ENCODE peak calls at places on chromosomes 13 and 19, in five cellular contexts. K is GM20000, R is NCI-H774, J is omental fat pad, E is NCI-H748 treated with DMSO at 0.1 percent for 48 hours. L is an unnamed sample.

GRCh38 chr19:1619703-1620102 is 14.4 kb upstream of the UQCR11 start:
- DNase-seq in R (no peak), J (no peak), E (no peak), K (no peak), L (no peak)

GRCh38 chr19:7926727-7927604 is 1.0 kb upstream of the CTXN1 start:
- DNase-seq in J (no peak), R (no peak), E (no peak), K (no peak), L (no peak)

GRCh38 chr13:37905736-37906135 is 36.2 kb upstream of the TRPC4 start:
- DNase-seq in R (no peak), K (no peak), J (no peak), E (no peak), L (no peak)

GRCh38 chr19:291561-292280 is 518 bp upstream of the PLPP2 start:
- DNase-seq in K (no peak), E (no peak), R (no peak), J (no peak), L (no peak)

GRCh38 chr19:17751103-17751911 is at the start of gene FCHO1:
- DNase-seq in R (no peak), E (no peak), K (peak; percentile 79), J (no peak), L (no peak)

GRCh38 chr19:2536461-2536860 is 60.5 kb downstream of the GADD45B start:
- DNase-seq in K (no peak), R (no peak), J (no peak), E (no peak), L (no peak)

GRCh38 chr13:44407379-44407778 is 33.8 kb downstream of the SERP2 start:
- DNase-seq in R (no peak), J (no peak), K (no peak), E (no peak), L (no peak)

GRCh38 chr19:45217957-45218334 is 27.3 kb downstream of the EXOC3L2 start:
- DNase-seq in J (no peak), R (no peak), E (no peak), K (no peak), L (no peak)

GRCh38 chr19:44796701-44797115 is 12.2 kb upstream of the BCAM start:
- DNase-seq in R (peak; percentile 82), K (no peak), J (no peak), E (peak; percentile 55), L (peak; percentile 25)

GRCh38 chr19:2255982-2256685 is at the start of gene JSRP1:
- DNase-seq in K (peak; percentile 75), R (peak; percentile 89), J (no peak), E (no peak), L (no peak)

GRCh38 chr13:73334459-73334858 is 275.7 kb downstream of the KLF5 start:
- DNase-seq in K (no peak), J (no peak), E (no peak), R (no peak), L (no peak)

GRCh38 chr19:40613669-40614594 is 12.8 kb downstream of the LTBP4 start:
- DNase-seq in K (peak; percentile 93), R (peak; percentile 87), E (peak; percentile 83), J (no peak), L (peak; percentile 93)

GRCh38 chr13:91381371-91381770 is 17.1 kb upstream of the GPC5 start:
- DNase-seq in J (no peak), K (no peak), R (no peak), E (no peak), L (peak; percentile 28)

GRCh38 chr19:30304540-30304939 is 67.6 kb upstream of the ZNF536 start:
- DNase-seq in R (no peak), E (no peak), J (no peak), K (no peak), L (no peak)

GRCh38 chr13:91133941-91134772 is 213.3 kb upstream of the MIR17HG start:
- DNase-seq in R (peak; percentile 2), E (peak; percentile 66), K (peak; percentile 34), J (no peak), L (peak; percentile 60)

GRCh38 chr19:34669305-34669704 is 7.7 kb downstream of the SCGB2B2 start:
- DNase-seq in R (no peak), J (no peak), E (no peak), K (no peak), L (no peak)

GRCh38 chr19:47598407-47599349 is 10.3 kb upstream of the BICRA start:
- DNase-seq in K (no peak), E (no peak), R (no peak), J (no peak), L (peak; percentile 65)

GRCh38 chr13:46577656-46578589 is 25.0 kb downstream of the LRCH1 start:
- DNase-seq in E (no peak), R (no peak), K (no peak), J (no peak), L (no peak)

GRCh38 chr13:19604306-19604705 is 29.2 kb upstream of the MPHOSPH8 start:
- DNase-seq in R (no peak), J (no peak), E (no peak), K (no peak), L (no peak)

L was measured in neural progenitor cell.